ENCODE peak calls at places on chromosome 7, in ten cellular contexts. E is GM23338, U is SK-N-SH, B is transverse colon, W is breast epithelium, M is suprapubic skin, H is HL-60, T is upper lobe of left lung, D is HCT116, A is vagina. Q is an unnamed sample.
A peak's percentile ranks its signal among the peaks of the same experiment; 100 is the strongest.

GRCh38 chr7:128829391-128830166 is 627 bp upstream of the FLNC start:
- DNase-seq in B (no peak), H (peak; percentile 19), W (no peak), A (no peak), E (peak; percentile 29), D (no peak), U (peak; percentile 73), M (no peak), T (no peak), Q (no peak)

GRCh38 chr7:69067397-69067796 is 530.9 kb upstream of the AUTS2 start:
- DNase-seq in H (no peak), E (peak; percentile 72), B (no peak), T (no peak), A (no peak), W (peak; percentile 61), U (no peak), M (no peak), D (no peak), Q (peak; percentile 34)

GRCh38 chr7:70178206-70178605 is 579.9 kb downstream of the AUTS2 start:
- DNase-seq in T (no peak), U (no peak), A (no peak), H (no peak), B (no peak), W (no peak), E (no peak), M (no peak), D (no peak), Q (no peak)

GRCh38 chr7:23017303-23017702 is 3.4 kb upstream of the HYCC1 start:
- DNase-seq in W (no peak), U (no peak), D (no peak), M (no peak), E (no peak), T (no peak), A (no peak), H (peak; percentile 34), B (no peak), Q (no peak)

GRCh38 chr7:85554294-85554877 is 367.5 kb upstream of the SEMA3D start:
- DNase-seq in E (peak; percentile 77), A (no peak), U (peak; percentile 19), H (peak; percentile 19), M (no peak), D (peak; percentile 37), W (no peak), T (no peak), B (no peak), Q (peak; percentile 9)

GRCh38 chr7:150507947-150508602 is 6.6 kb upstream of the GIMAP7 start:
- DNase-seq in T (no peak), H (no peak), U (no peak), A (no peak), M (no peak), B (no peak), W (no peak), D (no peak), E (no peak), Q (no peak)

GRCh38 chr7:107995184-107996071 is 7.5 kb downstream of the LAMB1 start:
- DNase-seq in H (no peak), B (no peak), E (peak; percentile 85), T (no peak), A (no peak), W (no peak), U (peak; percentile 50), M (no peak), D (no peak), Q (no peak)

GRCh38 chr7:120991570-120991969 is 3.1 kb downstream of the CPED1 start:
- DNase-seq in T (no peak), E (no peak), M (no peak), H (no peak), W (no peak), A (no peak), B (no peak), U (no peak), D (no peak), Q (no peak)

GRCh38 chr7:32660936-32661335 is 165.6 kb downstream of the AVL9 start:
- DNase-seq in H (no peak), W (no peak), T (no peak), B (no peak), E (no peak), U (no peak), M (no peak), A (no peak), D (no peak), Q (no peak)

GRCh38 chr7:44063894-44064651 is 1.3 kb downstream of the PGAM2 start:
- DNase-seq in H (no peak), D (no peak), U (peak; percentile 45), M (peak; percentile 77), E (peak; percentile 87), B (peak; percentile 8), W (peak; percentile 31), T (no peak), A (no peak), Q (no peak)

GRCh38 chr7:381211-382117 is 91.5 kb downstream of the FOXL3 start:
- DNase-seq in M (peak; percentile 71), H (no peak), E (no peak), B (no peak), U (no peak), A (no peak), T (no peak), D (no peak), W (no peak), Q (no peak)

GRCh38 chr7:51727441-51727840 is 410.8 kb upstream of the COBL start:
- DNase-seq in T (no peak), M (no peak), A (no peak), H (no peak), B (no peak), E (no peak), D (no peak), W (no peak), U (no peak), Q (no peak)

DNA sequence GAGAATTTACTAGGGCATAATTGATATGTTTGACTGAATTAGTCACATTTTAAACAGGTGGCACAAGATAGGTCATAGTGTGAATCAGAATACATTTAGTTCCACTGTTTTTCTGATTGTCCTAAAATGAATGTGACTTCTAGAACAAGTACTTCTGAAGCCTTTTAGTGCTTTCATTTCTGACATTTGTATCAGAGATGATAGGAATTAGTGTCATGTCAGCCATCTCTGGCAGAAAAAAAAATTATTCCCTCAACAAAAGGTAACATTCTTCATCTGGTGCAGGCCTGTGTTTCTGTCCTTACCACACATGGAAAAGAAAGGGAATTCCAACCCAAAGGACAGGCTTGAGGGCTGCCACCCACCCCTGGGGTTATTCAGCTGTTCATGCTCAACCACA is 21.3 kb downstream of the GRM8 start:
- DNase-seq in D (no peak), H (no peak), W (no peak), B (no peak), M (no peak), T (no peak), E (no peak), U (no peak), A (no peak), Q (no peak)
- TF ChIP-seq POLR2AphosphoS5 in D (no peak), H (no peak), W (no peak), B (no peak), M (no peak), T (no peak), E (no peak), U (no peak), A (no peak), Q (no peak)

DNA sequence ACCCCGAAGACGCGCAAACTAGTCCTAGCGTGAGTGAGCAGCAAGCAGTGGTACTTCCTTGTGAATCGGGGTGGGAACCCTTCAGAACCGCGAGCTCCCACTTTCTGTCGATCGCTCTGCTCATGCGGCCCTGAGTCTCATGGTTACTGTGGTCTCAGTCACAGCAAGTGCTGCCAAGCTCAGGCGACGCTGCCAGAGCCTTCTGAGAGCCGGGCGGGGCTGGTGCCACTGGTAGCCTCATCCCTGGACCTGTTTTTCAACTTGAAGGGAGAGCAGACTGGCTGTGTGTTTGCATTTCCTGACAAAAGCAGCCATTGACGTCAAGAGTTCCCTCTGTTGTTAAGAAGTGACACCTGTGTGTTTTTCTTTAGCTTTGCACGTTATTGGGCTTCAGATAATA is 32.9 kb upstream of the BHLHA15 start:
- DNase-seq in D (no peak), W (no peak), M (no peak), U (no peak), A (no peak), B (no peak), H (no peak), T (peak; percentile 90), E (peak; percentile 44), Q (peak; percentile 97)
- TF ChIP-seq POLR2AphosphoS5 in D (no peak), W (no peak), M (no peak), U (no peak), A (peak; percentile 39), B (no peak), H (no peak), T (no peak), E (no peak), Q (peak; percentile 95)

DNA sequence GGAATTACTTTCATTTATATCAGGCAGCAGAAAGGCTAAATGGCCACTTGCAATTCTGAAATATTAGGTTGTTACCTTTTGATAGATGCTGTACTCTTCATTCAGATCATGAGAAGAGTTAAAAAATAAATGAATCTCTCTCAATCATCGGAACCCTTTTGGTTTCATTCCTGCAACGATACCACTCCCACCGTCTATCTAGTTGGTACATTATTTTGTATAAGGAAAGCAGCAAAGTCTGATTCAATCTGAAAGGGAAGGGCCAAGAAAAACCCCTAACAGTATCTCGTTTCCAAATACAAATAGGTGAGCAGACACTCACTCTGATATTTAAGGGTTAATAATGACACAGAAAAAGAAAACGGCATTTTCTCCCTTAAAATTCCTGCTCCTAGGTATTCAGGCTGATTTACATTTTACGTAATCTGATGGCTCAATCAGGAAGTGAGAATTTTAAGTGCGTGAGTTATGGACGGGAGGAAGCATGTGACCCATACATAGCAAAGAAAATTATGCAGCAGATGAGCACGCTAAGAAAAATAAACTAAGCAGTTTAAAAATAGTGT is 209.4 kb upstream of the KLF14 start:
- DNase-seq in W (no peak), T (no peak), U (no peak), E (no peak), D (no peak), H (peak; percentile 39), B (no peak), A (no peak), M (no peak), Q (no peak)
- TF ChIP-seq POLR2AphosphoS5 in W (no peak), T (no peak), U (no peak), E (no peak), D (no peak), H (no peak), B (peak; percentile 46), A (peak; percentile 98), M (no peak), Q (peak; percentile 75)

GRCh38 chr7:30206466-30206865 is 71.7 kb downstream of the MTURN start:
- DNase-seq in T (no peak), E (peak; percentile 10), U (no peak), M (no peak), H (no peak), A (peak; percentile 2), W (no peak), B (no peak), D (peak; percentile 63), Q (no peak)

GRCh38 chr7:30202671-30203070 is 67.9 kb downstream of the MTURN start:
- DNase-seq in A (no peak), D (no peak), B (no peak), T (no peak), E (no peak), M (no peak), H (no peak), U (no peak), W (no peak), Q (no peak)

GRCh38 chr7:30209951-30210350 is 74.4 kb upstream of the ZNRF2 start:
- DNase-seq in T (no peak), H (no peak), D (no peak), B (no peak), M (no peak), A (peak; percentile 34), E (no peak), U (no peak), W (no peak), Q (no peak)

GRCh38 chr7:30207376-30207775 is 72.6 kb downstream of the MTURN start:
- DNase-seq in B (no peak), H (no peak), E (no peak), D (no peak), M (no peak), U (no peak), A (peak; percentile 55), W (no peak), T (no peak), Q (no peak)

GRCh38 chr7:30206942-30207341 is 72.2 kb downstream of the MTURN start:
- DNase-seq in M (no peak), U (no peak), D (no peak), E (no peak), H (no peak), A (peak; percentile 58), W (no peak), B (no peak), T (no peak), Q (no peak)
- TF ChIP-seq POLR2AphosphoS5 in M (no peak), U (no peak), D (no peak), E (no peak), H (no peak), A (no peak), W (no peak), B (no peak), T (no peak), Q (no peak)